ENCODE peak calls at places on chromosome 14, in six cellular contexts. Z, K, F, I, W and D are unnamed samples.

GRCh38 chr14:74141703-74142102 is 56.9 kb downstream of the LIN52 start:
- DNase-seq in Z (no peak), K (no peak), F (no peak), W (peak), I (no peak), D (no peak)

GRCh38 chr14:26276757-26277156 is 321.1 kb downstream of the NOVA1 start:
- DNase-seq in Z (no peak), F (no peak), W (no peak), I (peak), K (no peak), D (no peak)

GRCh38 chr14:29587046-29587445 is 340.6 kb downstream of the PRKD1 start:
- DNase-seq in Z (no peak), W (no peak), I (no peak), K (no peak), F (no peak), D (no peak)

GRCh38 chr14:36222952-36223468 is 46.5 kb upstream of the PTCSC3 start:
- DNase-seq in I (no peak), Z (no peak), W (no peak), K (no peak), F (no peak), D (no peak)

GRCh38 chr14:82419933-82420332 is 886.3 kb upstream of the SEL1L start:
- DNase-seq in F (no peak), K (peak), W (no peak), Z (no peak), I (no peak), D (no peak)

GRCh38 chr14:60248697-60249314 is at the start of gene PPM1A:
- DNase-seq in K (peak), F (peak), I (peak), W (peak), Z (peak), D (peak)

GRCh38 chr14:34502826-34503225 is 36.7 kb downstream of the EAPP start:
- DNase-seq in K (no peak), W (no peak), F (no peak), I (no peak), Z (no peak), D (no peak)

GRCh38 chr14:54025661-54026060 is 69.0 kb upstream of the BMP4 start:
- DNase-seq in K (no peak), W (no peak), Z (no peak), F (no peak), I (no peak), D (no peak)

GRCh38 chr14:68884031-68885030 is 91.5 kb upstream of the ZFP36L1 start:
- DNase-seq in K (peak), W (peak), Z (no peak), I (no peak), F (no peak), D (no peak)

GRCh38 chr14:59997496-59997895 is 77.6 kb downstream of the LRRC9 start:
- DNase-seq in K (no peak), Z (no peak), I (no peak), F (no peak), W (no peak), D (no peak)

GRCh38 chr14:59631237-59631636 is 54.6 kb upstream of the CCDC175 start:
- DNase-seq in Z (no peak), W (no peak), I (no peak), F (no peak), K (no peak), D (no peak)

GRCh38 chr14:45664668-45665356 is 411.8 kb upstream of the MIS18BP1 start:
- DNase-seq in Z (no peak), W (no peak), F (no peak), K (no peak), I (no peak), D (no peak)
- TF ChIP-seq CTCF in Z (no peak), W (no peak), F (peak), K (no peak), I (peak), D (peak)

GRCh38 chr14:100025111-100025510 is 40.1 kb upstream of the EVL start:
- DNase-seq in I (no peak), F (no peak), W (peak), Z (no peak), K (no peak), D (no peak)
- TF ChIP-seq CTCF in I (peak), F (peak), W (no peak), Z (peak), K (peak), D (peak)

GRCh38 chr14:105200074-105200473 is 19.0 kb upstream of the NUDT14 start:
- DNase-seq in F (no peak), K (no peak), W (no peak), I (no peak), Z (no peak), D (no peak)
- TF ChIP-seq CTCF in F (no peak), K (no peak), W (no peak), I (no peak), Z (no peak), D (no peak)

GRCh38 chr14:104294628-104294982 is 156.2 kb downstream of the KIF26A start:
- DNase-seq in Z (no peak), F (no peak), I (no peak), W (no peak), K (peak), D (no peak)

GRCh38 chr14:104292084-104292970 is 153.9 kb downstream of the KIF26A start:
- DNase-seq in K (peak), I (no peak), F (no peak), W (peak), Z (no peak), D (no peak)

GRCh38 chr14:104293231-104293841 is 154.9 kb downstream of the KIF26A start:
- DNase-seq in F (no peak), W (no peak), K (peak), Z (no peak), I (no peak), D (no peak)

GRCh38 chr14:104294983-104295680 is 156.7 kb downstream of the KIF26A start:
- DNase-seq in F (no peak), K (peak), Z (no peak), I (no peak), W (no peak), D (no peak)

GRCh38 chr14:104293851-104294627 is 155.7 kb downstream of the KIF26A start:
- DNase-seq in F (no peak), W (no peak), K (peak), Z (no peak), I (no peak), D (no peak)
- TF ChIP-seq CTCF in F (peak), W (no peak), K (no peak), Z (no peak), I (peak), D (peak)

GRCh38 chr14:62308927-62309326 is 546.7 kb downstream of the SNAPC1 start:
- DNase-seq in Z (no peak), I (no peak), W (no peak), F (no peak), K (no peak), D (no peak)

GRCh38 chr14:62307844-62308243 is 545.6 kb downstream of the SNAPC1 start:
- DNase-seq in Z (no peak), W (no peak), K (no peak), F (no peak), I (no peak), D (no peak)

GRCh38 chr14:62308316-62308715 is 546.1 kb downstream of the SNAPC1 start:
- DNase-seq in W (no peak), I (no peak), K (no peak), F (no peak), Z (no peak), D (no peak)

GRCh38 chr14:62313228-62313627 is 551.0 kb downstream of the SNAPC1 start:
- DNase-seq in W (no peak), K (no peak), Z (no peak), F (no peak), I (no peak), D (no peak)
- TF ChIP-seq CTCF in W (no peak), K (no peak), Z (no peak), F (no peak), I (no peak), D (no peak)

DNA sequence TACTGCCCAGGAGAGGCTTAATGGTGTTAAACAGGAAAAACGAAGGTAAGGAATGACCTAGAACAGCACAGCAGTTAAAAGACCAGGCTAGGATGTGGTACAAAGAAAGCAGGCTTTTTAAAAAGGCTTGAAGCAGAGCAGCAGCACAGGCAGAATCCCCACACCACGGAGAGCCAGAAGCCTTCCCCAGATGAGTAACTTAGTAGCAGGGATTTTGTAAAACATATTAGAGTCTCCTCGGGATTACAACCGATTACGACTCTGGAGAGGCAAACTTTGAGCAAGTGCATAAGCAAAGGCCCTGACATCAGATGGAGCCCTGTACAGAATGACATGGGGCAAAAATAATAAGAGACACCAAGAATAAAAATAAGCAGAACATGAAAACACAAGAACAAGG is 37.1 kb upstream of the DHRS4 start:
- DNase-seq in F (peak), Z (no peak), I (no peak), W (no peak), K (no peak), D (no peak)
- TF ChIP-seq CTCF in F (no peak), Z (no peak), I (no peak), W (no peak), K (no peak), D (no peak)

GRCh38 chr14:23125933-23126524 is 7.0 kb upstream of the CEBPE start:
- DNase-seq in I (no peak), W (peak), K (no peak), F (no peak), Z (no peak), D (no peak)
- TF ChIP-seq CTCF in I (no peak), W (no peak), K (no peak), F (no peak), Z (no peak), D (no peak)

GRCh38 chr14:91380610-91381371 is 36.8 kb downstream of the CCDC88C start:
- DNase-seq in F (no peak), I (no peak), W (no peak), Z (no peak), K (peak), D (no peak)

GRCh38 chr14:91385227-91385626 is 32.4 kb downstream of the CCDC88C start:
- DNase-seq in W (no peak), Z (no peak), I (no peak), F (no peak), K (no peak), D (no peak)

GRCh38 chr14:91381801-91382670 is 35.6 kb downstream of the CCDC88C start:
- DNase-seq in K (no peak), I (no peak), F (no peak), Z (no peak), W (no peak), D (no peak)

GRCh38 chr14:91383439-91383838 is 34.2 kb downstream of the CCDC88C start:
- DNase-seq in K (no peak), I (no peak), W (no peak), Z (no peak), F (no peak), D (no peak)

DNA sequence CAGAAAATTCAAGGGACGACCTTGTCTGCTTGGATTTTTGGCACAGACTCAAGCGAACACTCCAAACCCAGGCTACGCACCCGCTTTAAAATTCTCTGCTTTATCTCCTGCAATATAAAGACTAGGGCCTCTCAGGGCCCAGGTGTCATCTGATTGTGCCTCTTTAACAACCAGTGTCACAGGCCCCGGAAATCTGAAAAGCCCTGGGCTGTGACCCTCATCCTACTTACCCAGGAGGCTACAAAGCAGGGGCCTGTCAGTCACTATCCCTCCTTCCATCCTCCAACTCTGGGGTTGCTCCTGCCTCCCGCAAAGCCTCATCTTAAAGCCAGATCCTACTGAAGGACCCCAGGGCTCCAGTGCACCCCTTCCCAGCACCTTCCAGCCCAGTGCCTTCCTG is 34.9 kb downstream of the CCDC88C start:
- DNase-seq in W (no peak), I (no peak), F (no peak), Z (no peak), K (no peak), D (no peak)
- TF ChIP-seq CTCF in W (no peak), I (no peak), F (no peak), Z (no peak), K (no peak), D (no peak)

GRCh38 chr14:100827751-100828447 is 2.0 kb downstream of the MEG3 start:
- DNase-seq in W (no peak), I (no peak), F (no peak), Z (peak), K (no peak), D (no peak)
- TF ChIP-seq CTCF in W (peak), I (no peak), F (no peak), Z (peak), K (peak), D (no peak)